ENCODE peak calls at places on chromosomes 16 and 17, in six cellular contexts. B is transverse colon, N is A549, Z is tibial nerve, M is GM12878, K is upper lobe of left lung. T is an unnamed sample.

GRCh38 chr17:74437702-74438101 is 5.8 kb downstream of the GPRC5C start:
- DNase-seq in N (peak; percentile 43), M (no peak), K (no peak), B (no peak), Z (no peak), T (no peak)

GRCh38 chr17:4130715-4131114 is 12.1 kb downstream of the ZZEF1 start:
- DNase-seq in M (no peak), K (peak; percentile 44), B (peak; percentile 53), Z (peak; percentile 28), N (no peak), T (no peak)

GRCh38 chr17:47983492-47984223 is 12.7 kb downstream of the CDK5RAP3 start:
- DNase-seq in M (no peak), Z (no peak), K (no peak), N (no peak), B (no peak), T (no peak)

GRCh38 chr16:87127061-87127765 is 190.0 kb downstream of the C16orf95 start:
- DNase-seq in K (no peak), B (no peak), Z (no peak), N (no peak), M (no peak), T (no peak)

GRCh38 chr16:4370570-4371480 is 823 bp upstream of the VASN start:
- DNase-seq in B (peak; percentile 57), Z (peak; percentile 70), K (peak; percentile 82), M (no peak), N (no peak), T (no peak)

GRCh38 chr16:72753883-72754282 is 294.0 kb downstream of the ZFHX3 start:
- DNase-seq in N (no peak), K (no peak), Z (no peak), M (no peak), B (no peak), T (no peak)

GRCh38 chr17:2560658-2561057 is 32.8 kb upstream of the PAFAH1B1 start:
- DNase-seq in N (no peak), M (no peak), K (no peak), B (no peak), Z (no peak), T (no peak)

GRCh38 chr17:72315514-72315913 is 194.7 kb downstream of the SOX9 start:
- DNase-seq in K (no peak), Z (no peak), N (no peak), M (no peak), B (no peak), T (no peak)

GRCh38 chr17:28325221-28325620 is 6.2 kb downstream of the TMEM97 start:
- DNase-seq in M (no peak), B (no peak), Z (no peak), N (no peak), K (no peak), T (no peak)

GRCh38 chr17:27603446-27603820 is 27.6 kb upstream of the LGALS9 start:
- DNase-seq in Z (no peak), M (no peak), K (no peak), B (no peak), N (no peak), T (no peak)

GRCh38 chr17:29177871-29178749 is 2.1 kb downstream of the MYO18A start:
- DNase-seq in K (peak; percentile 65), Z (no peak), N (peak; percentile 61), B (peak; percentile 74), M (no peak), T (peak; percentile 61)

GRCh38 chr17:75927286-75927922 is 13.4 kb downstream of the FBF1 start:
- DNase-seq in Z (no peak), M (no peak), B (peak; percentile 27), K (peak; percentile 64), N (peak; percentile 62), T (peak; percentile 54)

GRCh38 chr17:58156839-58157803 is 8.9 kb downstream of the OR4D1 start:
- DNase-seq in N (peak; percentile 50), K (peak; percentile 24), Z (no peak), M (no peak), B (peak; percentile 12), T (no peak)

GRCh38 chr16:866252-866651 is 65.7 kb upstream of the GNG13 start:
- DNase-seq in Z (no peak), B (no peak), N (no peak), M (no peak), K (no peak), T (no peak)

GRCh38 chr17:4090898-4091297 is 51.9 kb downstream of the ZZEF1 start:
- DNase-seq in M (no peak), K (no peak), N (no peak), Z (no peak), B (no peak), T (no peak)

GRCh38 chr16:67268136-67268579 is 11.2 kb upstream of the PLEKHG4 start:
- DNase-seq in N (peak; percentile 61), M (no peak), B (no peak), K (peak; percentile 89), Z (no peak), T (peak; percentile 63)

GRCh38 chr16:3745751-3746355 is 28.5 kb upstream of the TRAP1 start:
- DNase-seq in M (no peak), K (no peak), Z (no peak), N (no peak), B (no peak), T (no peak)

GRCh38 chr17:979211-979538 is 401 bp downstream of the NXN start:
- DNase-seq in M (no peak), Z (no peak), K (no peak), N (no peak), B (no peak), T (no peak)

GRCh38 chr17:65823713-65824112 is 262.3 kb upstream of the AXIN2 start:
- DNase-seq in M (no peak), Z (no peak), N (no peak), B (no peak), K (no peak), T (no peak)

GRCh38 chr16:16004314-16004749 is 54.9 kb downstream of the ABCC1 start:
- DNase-seq in N (peak; percentile 63), B (no peak), M (no peak), Z (no peak), K (no peak), T (no peak)

GRCh38 chr16:20849587-20850390 is 43.5 kb downstream of the REXO5 start:
- DNase-seq in K (peak; percentile 55), B (peak; percentile 78), M (no peak), Z (peak; percentile 97), N (peak; percentile 66), T (peak; percentile 75)

GRCh38 chr17:80957461-80957941 is 34.1 kb upstream of the CHMP6 start:
- DNase-seq in M (no peak), N (no peak), K (no peak), Z (no peak), B (no peak), T (no peak)

GRCh38 chr17:10120113-10120485 is 78.3 kb downstream of the GAS7 start:
- DNase-seq in Z (no peak), N (no peak), B (no peak), M (no peak), K (peak; percentile 41), T (no peak)

GRCh38 chr16:50372611-50373344 is 4.0 kb upstream of the BRD7 start:
- DNase-seq in M (no peak), K (no peak), Z (no peak), N (peak; percentile 35), B (peak; percentile 22), T (no peak)

GRCh38 chr16:79690159-79690558 is 89.6 kb upstream of the MAF start:
- DNase-seq in Z (no peak), B (no peak), N (no peak), M (no peak), K (no peak), T (no peak)

GRCh38 chr16:30004811-30005242 is 6.0 kb downstream of the DOC2A start:
- DNase-seq in M (no peak), K (peak; percentile 64), N (no peak), B (no peak), Z (no peak), T (peak; percentile 34)

GRCh38 chr16:66580605-66581209 is 1.4 kb downstream of the CMTM2 start:
- DNase-seq in N (no peak), K (no peak), B (no peak), M (no peak), Z (no peak), T (no peak)

GRCh38 chr17:8791910-8792270 is 7.3 kb downstream of the MFSD6L start:
- DNase-seq in B (no peak), M (no peak), K (no peak), Z (no peak), N (peak; percentile 32), T (no peak)

GRCh38 chr17:205176-205538 is 23.7 kb upstream of the DOC2B start:
- DNase-seq in M (no peak), K (no peak), N (peak; percentile 45), Z (no peak), B (no peak), T (no peak)

GRCh38 chr17:50947844-50948514 is 81.8 kb upstream of the TOB1 start:
- DNase-seq in N (peak; percentile 89), Z (no peak), K (peak; percentile 90), M (no peak), B (peak; percentile 90), T (peak; percentile 96)
- TF ChIP-seq POLR2A in N (no peak), Z (no peak), K (no peak), M (no peak), B (no peak), T (no peak)

GRCh38 chr17:45311762-45312476 is 4.9 kb downstream of the MAP3K14 start:
- DNase-seq in N (peak; percentile 59), K (peak; percentile 90), B (peak; percentile 89), Z (no peak), M (no peak), T (peak; percentile 82)
- TF ChIP-seq EP300 in N (no peak), K (no peak), B (no peak), Z (peak; percentile 8), M (no peak), T (no peak)

GRCh38 chr17:40883960-40884359 is 1.1 kb downstream of the KRT20 start:
- DNase-seq in N (no peak), M (no peak), K (no peak), B (no peak), Z (no peak), T (no peak)
- TF ChIP-seq POLR2A in N (no peak), M (no peak), K (no peak), B (peak; percentile 49), Z (no peak), T (no peak)

GRCh38 chr16:89330177-89330856 is 112.8 kb downstream of the ZNF778 start:
- DNase-seq in Z (no peak), K (peak; percentile 57), B (no peak), N (peak; percentile 89), M (no peak), T (peak; percentile 66)
- TF ChIP-seq EP300 in Z (peak; percentile 5), K (no peak), B (no peak), N (peak; percentile 83), M (no peak), T (no peak)

T was measured in stomach.